ENCODE peak calls at places on chromosomes 1 and 21, in eight cellular contexts. W, F, X, N, V, U, M and Z are unnamed samples.

GRCh38 chr1:227889047-227889862 is 58.5 kb downstream of the WNT9A start:
- DNase-seq in U (no peak), X (no peak), V (no peak), F (no peak), N (peak), W (no peak), M (no peak), Z (no peak)

GRCh38 chr1:53410100-53410541 is 49.1 kb upstream of the DMRTB1 start:
- DNase-seq in N (no peak), U (no peak), F (no peak), W (no peak), M (no peak), X (peak), V (no peak), Z (no peak)

GRCh38 chr1:82388679-82389078 is 587.9 kb downstream of the ADGRL2 start:
- DNase-seq in V (peak), N (no peak), U (peak), F (no peak), W (no peak), X (no peak), M (peak), Z (no peak)

GRCh38 chr21:36744560-36745231 is 45.8 kb downstream of the SIM2 start:
- DNase-seq in W (no peak), V (peak), X (no peak), N (no peak), U (no peak), M (no peak), F (peak), Z (no peak)

GRCh38 chr1:6889875-6890480 is 104.7 kb downstream of the CAMTA1 start:
- DNase-seq in V (peak), U (peak), W (peak), M (peak), F (peak), N (peak), X (peak), Z (no peak)

GRCh38 chr1:151534662-151535278 is 5.3 kb upstream of the TUFT1 start:
- DNase-seq in X (peak), F (peak), U (peak), M (peak), V (peak), N (peak), W (peak), Z (no peak)

GRCh38 chr1:243719476-243719875 is 130.6 kb downstream of the AKT3 start:
- DNase-seq in U (no peak), V (no peak), N (no peak), W (no peak), F (no peak), M (no peak), X (no peak), Z (no peak)

GRCh38 chr1:108082006-108082405 is 117.0 kb upstream of the VAV3 start:
- DNase-seq in M (no peak), V (no peak), X (no peak), N (no peak), W (no peak), U (no peak), F (no peak), Z (no peak)

GRCh38 chr1:210001751-210002150 is 63.7 kb downstream of the SYT14 start:
- DNase-seq in X (no peak), W (no peak), V (no peak), F (no peak), U (no peak), M (no peak), N (no peak), Z (no peak)

GRCh38 chr1:187413770-187414169 is 585.0 kb downstream of the PLA2G4A start:
- DNase-seq in X (no peak), V (peak), F (no peak), U (peak), W (no peak), N (no peak), M (peak), Z (no peak)

GRCh38 chr21:35468991-35469390 is 419.9 kb upstream of the RUNX1 start:
- DNase-seq in V (no peak), X (no peak), N (no peak), W (no peak), F (no peak), M (no peak), U (no peak), Z (no peak)